ENCODE peak calls at places on chromosomes 3 and 15, in eight cellular contexts. One of them, this sample, is unnamed.

GRCh38 chr15:83111149-83111548 is 3.7 kb downstream of the TM6SF1 start:
- DNase-seq in astrocyte: no peak
- DNase-seq in fibroblast of lung: no peak
- DNase-seq in naive thymus-derived CD4-positive, alpha-beta T cell: no peak
- DNase-seq in heart left ventricle: no peak
- DNase-seq in CD8-positive, alpha-beta memory T cell: no peak
- DNase-seq in psoas muscle: no peak
- DNase-seq in uterus: no peak
- DNase-seq in this sample: no peak

GRCh38 chr3:138477801-138478200 is 43.4 kb downstream of the ESYT3 start:
- DNase-seq in naive thymus-derived CD4-positive, alpha-beta T cell: no peak
- DNase-seq in uterus: no peak
- DNase-seq in fibroblast of lung: no peak
- DNase-seq in CD8-positive, alpha-beta memory T cell: no peak
- DNase-seq in heart left ventricle: no peak
- DNase-seq in astrocyte: no peak
- DNase-seq in psoas muscle: no peak
- DNase-seq in this sample: no peak

GRCh38 chr15:91706366-91707032 is 147.0 kb upstream of the SLCO3A1 start:
- DNase-seq in psoas muscle: peak; percentile 76
- DNase-seq in heart left ventricle: peak; percentile 79
- DNase-seq in uterus: peak; percentile 76
- DNase-seq in astrocyte: peak; percentile 27
- DNase-seq in naive thymus-derived CD4-positive, alpha-beta T cell: peak; percentile 61
- DNase-seq in CD8-positive, alpha-beta memory T cell: peak; percentile 71
- DNase-seq in fibroblast of lung: peak; percentile 53
- DNase-seq in this sample: peak; percentile 87

GRCh38 chr15:45906230-45906629 is 271.4 kb downstream of the SQOR start:
- DNase-seq in CD8-positive, alpha-beta memory T cell: no peak
- DNase-seq in uterus: no peak
- DNase-seq in astrocyte: no peak
- DNase-seq in fibroblast of lung: no peak
- DNase-seq in heart left ventricle: no peak
- DNase-seq in naive thymus-derived CD4-positive, alpha-beta T cell: no peak
- DNase-seq in psoas muscle: no peak
- DNase-seq in this sample: no peak

GRCh38 chr3:179016979-179017670 is 54.5 kb downstream of the ZMAT3 start:
- DNase-seq in psoas muscle: no peak
- DNase-seq in uterus: no peak
- DNase-seq in CD8-positive, alpha-beta memory T cell: no peak
- DNase-seq in naive thymus-derived CD4-positive, alpha-beta T cell: no peak
- DNase-seq in astrocyte: no peak
- DNase-seq in heart left ventricle: no peak
- DNase-seq in fibroblast of lung: no peak
- DNase-seq in this sample: no peak

GRCh38 chr3:184688251-184688851 is 23.5 kb downstream of the MAGEF1 start:
- DNase-seq in astrocyte: peak; percentile 85
- DNase-seq in uterus: peak; percentile 65
- DNase-seq in naive thymus-derived CD4-positive, alpha-beta T cell: no peak
- DNase-seq in heart left ventricle: peak; percentile 50
- DNase-seq in psoas muscle: no peak
- DNase-seq in fibroblast of lung: peak; percentile 88
- DNase-seq in CD8-positive, alpha-beta memory T cell: no peak
- DNase-seq in this sample: no peak

GRCh38 chr15:26972636-26973035 is 1.7 kb downstream of the GABRG3 start:
- DNase-seq in astrocyte: peak; percentile 23
- DNase-seq in fibroblast of lung: peak; percentile 45
- DNase-seq in naive thymus-derived CD4-positive, alpha-beta T cell: no peak
- DNase-seq in uterus: no peak
- DNase-seq in CD8-positive, alpha-beta memory T cell: no peak
- DNase-seq in psoas muscle: no peak
- DNase-seq in heart left ventricle: no peak
- DNase-seq in this sample: no peak

GRCh38 chr3:111352585-111352984 is 189.4 kb upstream of the CD96 start:
- DNase-seq in fibroblast of lung: peak; percentile 11
- DNase-seq in astrocyte: no peak
- DNase-seq in naive thymus-derived CD4-positive, alpha-beta T cell: no peak
- DNase-seq in psoas muscle: no peak
- DNase-seq in CD8-positive, alpha-beta memory T cell: no peak
- DNase-seq in uterus: no peak
- DNase-seq in heart left ventricle: no peak
- DNase-seq in this sample: no peak

DNA sequence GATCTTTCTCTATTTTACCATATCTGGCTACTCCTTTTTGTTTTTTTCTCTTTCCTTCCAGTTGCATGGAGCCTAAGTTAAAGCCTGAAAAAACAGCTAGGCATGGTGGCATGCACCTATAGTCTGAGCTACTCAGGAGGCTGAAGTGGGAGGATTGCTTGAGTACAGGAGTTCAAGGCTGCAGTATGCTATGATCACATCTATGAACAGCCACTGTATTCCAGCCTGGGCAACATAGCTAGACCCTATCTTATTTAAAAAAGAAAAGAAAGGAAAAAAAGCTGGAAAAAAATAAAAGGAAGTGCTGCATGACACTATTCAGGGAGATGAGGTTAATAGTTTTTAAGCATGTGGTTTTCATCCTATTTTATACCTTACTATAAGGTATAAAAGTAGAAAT is 4.0 kb upstream of the SKIL start:
- DNase-seq in naive thymus-derived CD4-positive, alpha-beta T cell: no peak
- DNase-seq in heart left ventricle: no peak
- DNase-seq in astrocyte: no peak
- DNase-seq in fibroblast of lung: no peak
- DNase-seq in uterus: no peak
- DNase-seq in psoas muscle: no peak
- DNase-seq in CD8-positive, alpha-beta memory T cell: no peak
- DNase-seq in this sample: no peak
- H3K27ac ChIP-seq in naive thymus-derived CD4-positive, alpha-beta T cell: no peak overlapping the region
- H3K27ac ChIP-seq in heart left ventricle: no peak overlapping the region
- H3K27ac ChIP-seq in astrocyte: no peak overlapping the region
- H3K27ac ChIP-seq in fibroblast of lung: no peak overlapping the region
- H3K27ac ChIP-seq in uterus: no peak overlapping the region
- H3K27ac ChIP-seq in psoas muscle: no peak overlapping the region
- H3K27ac ChIP-seq in CD8-positive, alpha-beta memory T cell: no peak overlapping the region
- H3K27ac ChIP-seq in this sample: no peak overlapping the region

GRCh38 chr15:85947936-85948335 is 131.7 kb upstream of the AGBL1 start:
- DNase-seq in astrocyte: no peak
- DNase-seq in psoas muscle: no peak
- DNase-seq in uterus: no peak
- DNase-seq in CD8-positive, alpha-beta memory T cell: no peak
- DNase-seq in fibroblast of lung: no peak
- DNase-seq in heart left ventricle: no peak
- DNase-seq in naive thymus-derived CD4-positive, alpha-beta T cell: no peak
- DNase-seq in this sample: no peak

GRCh38 chr15:85946986-85947385 is 132.7 kb upstream of the AGBL1 start:
- DNase-seq in astrocyte: no peak
- DNase-seq in naive thymus-derived CD4-positive, alpha-beta T cell: no peak
- DNase-seq in fibroblast of lung: no peak
- DNase-seq in heart left ventricle: no peak
- DNase-seq in psoas muscle: no peak
- DNase-seq in CD8-positive, alpha-beta memory T cell: no peak
- DNase-seq in uterus: no peak
- DNase-seq in this sample: no peak

GRCh38 chr15:85955501-85956391 is 123.9 kb upstream of the AGBL1 start:
- DNase-seq in fibroblast of lung: peak; percentile 93
- DNase-seq in uterus: no peak
- DNase-seq in psoas muscle: no peak
- DNase-seq in naive thymus-derived CD4-positive, alpha-beta T cell: no peak
- DNase-seq in heart left ventricle: no peak
- DNase-seq in astrocyte: peak; percentile 94
- DNase-seq in CD8-positive, alpha-beta memory T cell: no peak
- DNase-seq in this sample: no peak

DNA sequence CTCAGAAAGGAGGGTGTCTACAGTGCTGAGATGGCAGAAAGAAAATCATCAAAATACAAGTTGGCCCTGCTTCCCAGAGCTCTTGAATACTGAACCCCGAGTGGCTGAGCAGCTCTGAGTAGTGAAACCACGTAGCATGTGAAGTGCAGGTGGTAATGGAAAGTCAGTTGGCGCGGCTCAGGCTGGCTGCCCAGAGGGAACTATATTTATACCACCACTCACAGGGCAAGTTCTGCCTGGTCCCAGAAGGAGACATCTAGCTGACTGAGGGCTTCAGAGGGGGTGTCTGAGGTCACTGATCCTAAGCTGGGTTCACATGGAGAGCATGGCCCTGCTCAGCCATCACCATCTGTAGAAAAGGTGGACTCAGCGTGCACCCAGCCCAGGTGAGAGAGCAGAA is 129.6 kb upstream of the AGBL1 start:
- DNase-seq in naive thymus-derived CD4-positive, alpha-beta T cell: no peak
- DNase-seq in CD8-positive, alpha-beta memory T cell: no peak
- DNase-seq in uterus: no peak
- DNase-seq in astrocyte: no peak
- DNase-seq in psoas muscle: peak; percentile 43
- DNase-seq in fibroblast of lung: no peak
- DNase-seq in heart left ventricle: peak; percentile 75
- DNase-seq in this sample: no peak
- H3K4me3 ChIP-seq in naive thymus-derived CD4-positive, alpha-beta T cell: no peak overlapping the region
- H3K4me3 ChIP-seq in CD8-positive, alpha-beta memory T cell: no peak overlapping the region
- H3K4me3 ChIP-seq in uterus: no peak overlapping the region
- H3K4me3 ChIP-seq in astrocyte: no peak overlapping the region
- H3K4me3 ChIP-seq in psoas muscle: no peak overlapping the region
- H3K4me3 ChIP-seq in fibroblast of lung: no peak overlapping the region
- H3K4me3 ChIP-seq in heart left ventricle: no peak overlapping the region
- H3K4me3 ChIP-seq in this sample: no peak overlapping the region

GRCh38 chr15:75641176-75641498 is 1.1 kb upstream of the IMP3 start:
- DNase-seq in astrocyte: no peak
- DNase-seq in naive thymus-derived CD4-positive, alpha-beta T cell: no peak
- DNase-seq in heart left ventricle: no peak
- DNase-seq in CD8-positive, alpha-beta memory T cell: no peak
- DNase-seq in psoas muscle: no peak
- DNase-seq in uterus: no peak
- DNase-seq in fibroblast of lung: no peak
- DNase-seq in this sample: no peak

GRCh38 chr15:75639191-75639708 is 774 bp downstream of the IMP3 start:
- DNase-seq in naive thymus-derived CD4-positive, alpha-beta T cell: no peak
- DNase-seq in heart left ventricle: no peak
- DNase-seq in fibroblast of lung: peak; percentile 46
- DNase-seq in psoas muscle: no peak
- DNase-seq in astrocyte: peak; percentile 44
- DNase-seq in uterus: no peak
- DNase-seq in CD8-positive, alpha-beta memory T cell: no peak
- DNase-seq in this sample: no peak

GRCh38 chr15:75641603-75642002 is 1.6 kb upstream of the IMP3 start:
- DNase-seq in psoas muscle: no peak
- DNase-seq in naive thymus-derived CD4-positive, alpha-beta T cell: no peak
- DNase-seq in CD8-positive, alpha-beta memory T cell: no peak
- DNase-seq in uterus: no peak
- DNase-seq in astrocyte: no peak
- DNase-seq in heart left ventricle: no peak
- DNase-seq in fibroblast of lung: no peak
- DNase-seq in this sample: no peak

GRCh38 chr15:75639709-75640482 is at the start of gene IMP3:
- DNase-seq in heart left ventricle: peak; percentile 96
- DNase-seq in psoas muscle: peak; percentile 94
- DNase-seq in naive thymus-derived CD4-positive, alpha-beta T cell: peak; percentile 93
- DNase-seq in uterus: peak; percentile 95
- DNase-seq in CD8-positive, alpha-beta memory T cell: peak; percentile 91
- DNase-seq in fibroblast of lung: peak; percentile 97
- DNase-seq in astrocyte: peak; percentile 94
- DNase-seq in this sample: peak; percentile 96

DNA sequence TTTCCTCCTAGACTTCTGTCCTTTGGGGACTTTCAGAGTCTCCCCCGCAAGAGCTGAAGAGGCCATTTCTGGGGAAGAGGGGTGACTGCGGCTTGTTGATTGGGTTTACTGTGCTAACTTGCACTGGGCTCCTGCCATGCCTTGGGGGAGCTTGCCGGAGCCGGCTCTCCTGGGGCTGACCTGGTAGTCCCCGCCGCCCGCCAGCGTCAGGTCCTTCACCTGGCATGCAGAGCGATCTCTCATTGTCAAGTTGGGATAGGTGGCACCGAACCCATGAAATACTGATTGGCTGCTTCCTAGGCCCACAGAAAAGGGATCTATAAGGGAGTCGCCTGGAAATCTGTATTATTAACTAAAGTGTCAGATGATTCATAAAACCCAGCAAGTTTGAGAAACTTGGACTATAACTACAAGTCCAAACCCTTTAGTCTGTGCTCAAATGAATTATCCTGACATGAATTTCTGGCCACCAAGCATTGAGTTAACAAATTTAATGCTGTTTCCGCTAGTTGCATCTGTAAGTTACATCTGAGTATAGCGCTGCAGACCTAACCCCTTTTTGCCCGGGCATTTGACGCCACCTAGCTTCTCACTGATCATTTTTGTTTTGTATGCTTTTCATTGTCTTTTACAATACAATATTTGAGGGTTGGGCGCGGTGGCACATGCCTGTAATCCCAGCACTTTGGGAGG is 605 bp upstream of the IMP3 start:
- DNase-seq in uterus: no peak
- DNase-seq in naive thymus-derived CD4-positive, alpha-beta T cell: peak; percentile 65
- DNase-seq in CD8-positive, alpha-beta memory T cell: peak; percentile 17
- DNase-seq in fibroblast of lung: peak; percentile 55
- DNase-seq in astrocyte: peak; percentile 38
- DNase-seq in heart left ventricle: no peak
- DNase-seq in psoas muscle: no peak
- DNase-seq in this sample: no peak
- H3K27ac ChIP-seq in uterus: peak overlapping the region; percentile 88
- H3K27ac ChIP-seq in naive thymus-derived CD4-positive, alpha-beta T cell: peak overlapping the region; percentile 85
- H3K27ac ChIP-seq in CD8-positive, alpha-beta memory T cell: peak overlapping the region; percentile 92
- H3K27ac ChIP-seq in fibroblast of lung: peak overlapping the region; percentile 92
- H3K27ac ChIP-seq in astrocyte: peak overlapping the region; percentile 71
- H3K27ac ChIP-seq in heart left ventricle: peak overlapping the region; percentile 91
- H3K27ac ChIP-seq in psoas muscle: peak overlapping the region; percentile 96
- H3K27ac ChIP-seq in this sample: peak overlapping the region; percentile 90

GRCh38 chr15:35168464-35168863 is 83.4 kb upstream of the NANOGP8 start:
- DNase-seq in fibroblast of lung: peak; percentile 83
- DNase-seq in psoas muscle: no peak
- DNase-seq in naive thymus-derived CD4-positive, alpha-beta T cell: no peak
- DNase-seq in heart left ventricle: no peak
- DNase-seq in uterus: no peak
- DNase-seq in astrocyte: peak; percentile 79
- DNase-seq in CD8-positive, alpha-beta memory T cell: no peak
- DNase-seq in this sample: no peak
- H3K4me3 ChIP-seq in fibroblast of lung: peak overlapping the region; percentile 25
- H3K4me3 ChIP-seq in psoas muscle: no peak overlapping the region
- H3K4me3 ChIP-seq in naive thymus-derived CD4-positive, alpha-beta T cell: no peak overlapping the region
- H3K4me3 ChIP-seq in heart left ventricle: no peak overlapping the region
- H3K4me3 ChIP-seq in uterus: no peak overlapping the region
- H3K4me3 ChIP-seq in astrocyte: peak overlapping the region; percentile 30
- H3K4me3 ChIP-seq in CD8-positive, alpha-beta memory T cell: no peak overlapping the region
- H3K4me3 ChIP-seq in this sample: no peak overlapping the region

DNA sequence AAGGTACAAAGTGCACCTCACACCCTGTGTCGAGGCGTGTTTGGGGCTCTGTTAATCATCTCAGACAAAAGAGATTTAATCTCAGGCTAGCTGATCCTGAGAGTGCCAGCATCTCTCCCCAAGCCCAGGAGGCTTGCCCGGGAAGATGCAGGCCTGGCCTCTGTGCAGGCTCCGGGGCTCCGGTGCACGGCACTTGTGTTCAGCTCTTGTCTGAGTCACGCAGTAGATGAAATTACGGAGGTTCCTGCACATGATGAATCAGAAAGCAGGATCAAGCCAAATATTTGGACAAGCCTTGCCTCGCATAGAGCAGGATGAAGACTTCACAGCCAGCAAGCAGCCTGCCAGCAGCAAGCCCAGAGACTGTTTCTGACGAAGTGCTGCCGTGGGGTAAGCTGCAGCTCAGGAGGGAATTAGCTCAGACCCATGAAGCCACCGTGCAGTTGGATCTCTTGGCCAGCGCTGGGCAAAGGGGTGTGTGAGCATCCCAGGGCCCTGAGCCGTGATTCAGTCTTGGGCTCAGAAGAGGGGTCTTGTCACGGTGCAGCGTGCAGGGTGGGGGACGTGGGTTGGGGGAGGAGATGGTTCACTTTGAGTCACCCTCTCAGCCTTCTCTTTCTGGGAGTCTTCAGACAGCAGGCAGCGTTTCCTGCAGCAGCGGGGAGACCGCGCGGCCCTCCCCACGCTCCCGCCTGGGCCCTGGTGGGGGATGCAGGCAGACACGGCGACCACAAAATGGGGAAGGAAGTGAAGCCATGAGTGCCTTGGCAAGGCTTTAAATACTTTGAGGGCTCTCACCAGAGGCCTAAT is 89.2 kb upstream of the MEF2A start:
- DNase-seq in heart left ventricle: peak; percentile 72
- DNase-seq in CD8-positive, alpha-beta memory T cell: no peak
- DNase-seq in uterus: peak; percentile 75
- DNase-seq in naive thymus-derived CD4-positive, alpha-beta T cell: peak; percentile 26
- DNase-seq in fibroblast of lung: peak; percentile 100
- DNase-seq in psoas muscle: peak; percentile 82
- DNase-seq in astrocyte: peak; percentile 99
- DNase-seq in this sample: peak; percentile 91
- H3K27ac ChIP-seq in heart left ventricle: no peak overlapping the region
- H3K27ac ChIP-seq in CD8-positive, alpha-beta memory T cell: no peak overlapping the region
- H3K27ac ChIP-seq in uterus: peak overlapping the region; percentile 73
- H3K27ac ChIP-seq in naive thymus-derived CD4-positive, alpha-beta T cell: no peak overlapping the region
- H3K27ac ChIP-seq in fibroblast of lung: peak overlapping the region; percentile 83
- H3K27ac ChIP-seq in psoas muscle: peak overlapping the region; percentile 83
- H3K27ac ChIP-seq in astrocyte: peak overlapping the region; percentile 79
- H3K27ac ChIP-seq in this sample: peak overlapping the region; percentile 68